ENCODE peak calls at places on chromosomes 6 and 20, in six cellular contexts. V, O, D, W, R and B are unnamed samples.

GRCh38 chr6:157194110-157194509 is 129.2 kb downstream of the TMEM242 start:
- DNase-seq in O (no peak), V (no peak), R (no peak), W (no peak), D (no peak), B (no peak)

GRCh38 chr6:148064406-148065134 is 278.1 kb upstream of the SASH1 start:
- DNase-seq in D (peak), V (no peak), W (no peak), R (peak), O (no peak), B (no peak)

GRCh38 chr6:31079656-31080261 is 32.6 kb downstream of the C6orf15 start:
- DNase-seq in D (peak), R (peak), V (peak), O (peak), W (peak), B (peak)

GRCh38 chr6:149024361-149024760 is 277.5 kb downstream of the UST start:
- DNase-seq in V (no peak), O (no peak), R (no peak), W (no peak), D (peak), B (no peak)

GRCh38 chr20:32483351-32484220 is 101.5 kb downstream of the NOL4L start:
- DNase-seq in V (peak), W (peak), D (peak), R (peak), O (peak), B (peak)

GRCh38 chr6:130970839-130971410 is 92.1 kb downstream of the EPB41L2 start:
- DNase-seq in D (peak), O (no peak), W (no peak), V (no peak), R (no peak), B (no peak)

GRCh38 chr6:158150701-158151100 is 17.4 kb downstream of the SERAC1 start:
- DNase-seq in O (no peak), V (no peak), W (no peak), D (peak), R (peak), B (no peak)

GRCh38 chr6:108832738-108833137 is 15.5 kb upstream of the ARMC2 start:
- DNase-seq in W (no peak), D (no peak), R (no peak), O (no peak), V (no peak), B (no peak)

GRCh38 chr6:39207421-39208232 is 21.6 kb downstream of the KCNK5 start:
- DNase-seq in O (no peak), D (no peak), W (no peak), R (no peak), V (no peak), B (peak)

GRCh38 chr20:64111841-64112641 is 4.7 kb upstream of the NPBWR2 start:
- DNase-seq in O (no peak), W (no peak), R (no peak), D (no peak), V (no peak), B (no peak)